ENCODE peak calls at places on chromosomes 2 and 18, in ten cellular contexts. G, F, A, X, D, N, J, V, Y and O are unnamed samples.

GRCh38 chr2:113078350-113078839 is 10.6 kb downstream of the IL1F10 start:
- DNase-seq in V (no peak), F (no peak), D (no peak), J (no peak), N (no peak), G (no peak), A (no peak), X (no peak), Y (no peak), O (no peak)

GRCh38 chr2:233114421-233114861 is 54.3 kb downstream of the INPP5D start:
- DNase-seq in X (no peak), Y (no peak), J (no peak), A (no peak), F (no peak), V (no peak), N (no peak), G (no peak), D (no peak), O (no peak)

GRCh38 chr2:216308532-216308931 is 63.8 kb downstream of the MARCHF4 start:
- DNase-seq in N (no peak), A (no peak), V (no peak), Y (no peak), J (no peak), G (no peak), X (no peak), D (peak; percentile 20), F (no peak), O (no peak)

GRCh38 chr2:178845565-178846457 is 38.6 kb upstream of the TTN start:
- DNase-seq in Y (no peak), V (no peak), D (peak; percentile 70), X (no peak), A (no peak), G (no peak), F (no peak), N (no peak), J (no peak), O (no peak)

GRCh38 chr2:28505361-28505760 is 9.5 kb downstream of the PLB1 start:
- DNase-seq in D (no peak), N (no peak), V (no peak), F (no peak), A (no peak), J (no peak), G (no peak), Y (no peak), X (no peak), O (no peak)

GRCh38 chr2:14081526-14081925 is 551.0 kb upstream of the LRATD1 start:
- DNase-seq in F (no peak), X (no peak), J (no peak), V (no peak), N (no peak), A (no peak), G (no peak), Y (no peak), D (no peak), O (no peak)

GRCh38 chr2:128370468-128371247 is 52.0 kb upstream of the HS6ST1 start:
- DNase-seq in A (no peak), X (no peak), Y (peak; percentile 28), D (no peak), G (no peak), J (no peak), V (peak; percentile 74), N (no peak), F (no peak), O (no peak)

GRCh38 chr2:238091426-238092060 is 8.6 kb upstream of the ESPNL start:
- DNase-seq in D (no peak), V (no peak), G (no peak), A (no peak), F (no peak), X (no peak), Y (no peak), N (no peak), J (no peak), O (no peak)

GRCh38 chr2:128410035-128410757 is 91.5 kb upstream of the HS6ST1 start:
- DNase-seq in X (no peak), F (no peak), G (no peak), D (no peak), N (no peak), J (no peak), V (no peak), Y (peak; percentile 29), A (no peak), O (no peak)

GRCh38 chr18:77702686-77703085 is 453.0 kb downstream of the GALR1 start:
- DNase-seq in G (peak; percentile 64), J (peak; percentile 10), N (peak; percentile 60), X (peak; percentile 18), V (no peak), D (peak; percentile 10), A (no peak), Y (peak; percentile 73), F (no peak), O (no peak)

DNA sequence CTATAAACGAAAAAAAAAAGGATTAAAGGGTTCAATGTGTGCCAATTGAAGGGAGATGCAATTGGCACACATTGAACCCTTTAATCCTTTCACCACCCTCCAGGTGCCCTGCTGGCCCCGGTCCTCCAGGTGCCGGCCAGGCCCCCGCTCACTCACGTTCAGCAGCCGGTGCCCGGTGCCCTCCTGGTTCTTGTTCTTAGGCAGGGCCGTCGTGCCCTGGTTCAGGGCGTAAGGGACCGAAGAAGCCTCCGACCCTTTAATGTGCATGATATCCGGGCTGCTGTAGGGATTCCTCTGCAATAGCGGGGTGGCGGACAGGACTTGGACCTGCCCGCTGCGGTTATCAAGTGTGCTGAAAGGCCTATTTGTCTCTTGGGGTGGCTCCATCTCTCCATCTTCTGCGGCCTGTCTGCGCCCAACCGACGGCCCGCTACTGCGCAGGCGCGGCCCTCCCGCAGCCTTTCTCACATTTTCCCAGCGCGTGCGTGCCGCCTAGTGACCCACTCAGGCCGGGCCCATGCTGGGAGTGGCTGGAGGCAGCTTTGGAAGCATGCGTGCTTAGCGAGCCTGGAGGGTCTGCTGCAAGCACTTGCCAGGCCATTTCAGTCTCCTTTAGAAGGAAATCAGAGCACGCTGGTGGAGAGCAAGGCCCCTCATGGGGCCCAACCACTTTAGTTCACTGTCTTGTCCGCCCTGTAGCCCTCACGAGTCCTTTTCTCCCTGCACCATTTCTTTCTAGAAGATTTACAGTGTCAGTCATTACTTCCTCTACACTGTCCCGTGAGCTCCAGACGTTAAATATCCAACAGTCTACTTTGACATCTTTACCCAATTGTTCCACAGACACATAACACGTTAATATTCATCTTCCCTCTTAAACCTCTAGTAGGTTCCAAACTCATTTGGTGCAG is 24.3 kb downstream of the TMEM237 start:
- DNase-seq in N (no peak), X (no peak), J (peak; percentile 67), D (peak; percentile 78), V (peak; percentile 89), G (peak; percentile 77), Y (peak; percentile 63), A (peak; percentile 83), F (no peak), O (peak; percentile 38)
- TF ChIP-seq CTCF in N (no peak), X (no peak), J (peak; percentile 34), D (peak; percentile 34), V (peak; percentile 32), G (peak; percentile 72), Y (peak; percentile 20), A (peak; percentile 58), F (no peak), O (no peak)

GRCh38 chr2:12052771-12053170 is 306.3 kb downstream of the LPIN1 start:
- DNase-seq in Y (no peak), F (no peak), G (no peak), D (no peak), N (no peak), V (no peak), A (no peak), X (no peak), J (no peak), O (no peak)

GRCh38 chr2:12051831-12052230 is 305.4 kb downstream of the LPIN1 start:
- DNase-seq in J (no peak), F (no peak), V (no peak), D (peak; percentile 27), A (no peak), N (no peak), X (no peak), G (no peak), Y (no peak), O (no peak)

GRCh38 chr2:12047761-12048160 is 301.3 kb downstream of the LPIN1 start:
- DNase-seq in A (no peak), F (no peak), D (no peak), Y (no peak), G (no peak), J (no peak), X (peak; percentile 33), N (no peak), V (no peak), O (no peak)

GRCh38 chr2:12048551-12048950 is 302.1 kb downstream of the LPIN1 start:
- DNase-seq in G (peak; percentile 47), N (peak; percentile 56), X (peak; percentile 57), J (no peak), V (no peak), A (no peak), D (no peak), F (no peak), Y (peak; percentile 78), O (no peak)

DNA sequence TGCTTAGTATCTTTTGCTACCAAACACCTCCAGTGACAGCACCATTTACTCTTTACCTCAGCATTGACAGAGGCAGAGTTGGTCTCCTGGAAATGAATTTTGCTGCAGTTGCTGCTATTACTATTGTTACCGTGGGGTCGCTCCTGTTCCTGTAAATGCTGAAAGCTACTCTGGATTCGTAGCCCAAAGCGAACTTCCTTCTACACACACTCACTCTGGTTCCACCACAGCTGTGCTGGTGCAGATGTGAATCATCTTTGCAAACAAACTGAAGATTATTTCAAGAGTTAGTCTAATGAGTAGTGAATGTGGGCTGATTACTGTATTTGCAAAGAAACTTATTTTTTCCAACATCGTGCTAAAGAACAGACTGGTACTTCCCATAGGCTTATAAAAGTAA is 303.9 kb downstream of the LPIN1 start:
- DNase-seq in G (no peak), X (peak; percentile 80), N (no peak), F (no peak), Y (no peak), A (no peak), J (peak; percentile 17), V (no peak), D (no peak), O (no peak)
- TF ChIP-seq CTCF in G (peak; percentile 11), X (peak; percentile 20), N (no peak), F (no peak), Y (no peak), A (no peak), J (no peak), V (no peak), D (no peak), O (no peak)

DNA sequence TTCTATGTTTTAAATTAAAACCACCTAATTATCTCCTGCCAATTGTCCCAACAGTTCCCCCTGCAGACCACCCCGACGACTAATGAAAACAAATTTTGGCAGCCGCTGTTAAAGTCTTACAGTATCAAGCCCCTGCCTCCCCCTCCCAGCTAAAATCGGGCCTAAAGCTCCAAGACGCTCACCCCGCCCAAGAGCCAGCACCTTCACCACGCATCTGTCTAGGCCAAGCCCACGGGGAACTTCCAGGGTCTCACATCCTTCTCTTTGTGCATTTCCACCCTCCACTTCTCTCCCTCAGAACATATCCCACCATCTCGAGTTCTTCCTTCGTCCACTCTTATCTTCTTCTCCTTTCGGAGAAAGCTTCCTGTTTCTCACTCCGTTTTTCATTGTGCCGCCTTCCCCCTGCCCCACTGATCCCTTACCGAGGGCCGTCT is 438 bp downstream of the PRPF40A start:
- DNase-seq in F (peak; percentile 4), D (no peak), X (peak; percentile 60), A (no peak), N (peak; percentile 72), J (peak; percentile 14), V (peak; percentile 65), Y (no peak), G (peak; percentile 60), O (no peak)
- TF ChIP-seq CTCF in F (no peak), D (no peak), X (no peak), A (no peak), N (no peak), J (no peak), V (no peak), Y (no peak), G (no peak), O (no peak)

GRCh38 chr2:122531803-122532344 is 776.4 kb downstream of the TSN start:
- DNase-seq in G (peak; percentile 86), D (peak; percentile 11), Y (peak; percentile 96), N (peak; percentile 68), J (no peak), F (no peak), A (no peak), X (no peak), V (no peak), O (no peak)
- TF ChIP-seq CTCF in G (peak; percentile 97), D (peak; percentile 42), Y (peak; percentile 96), N (peak; percentile 74), J (peak; percentile 11), F (no peak), A (no peak), X (peak; percentile 24), V (no peak), O (no peak)